ENCODE peak calls at places on chromosomes 2 and 18, in eight cellular contexts. K is HFFc6, L is Calu3, X is astrocyte of the spinal cord, Y is nephron progenitor cell, E is upper lobe of right lung, F is activated B cell treated with CpG ODN at 0.5 μM for 24 hours, C is endothelial cell. S is an unnamed sample.

GRCh38 chr2:121709776-121710469 is 26.8 kb downstream of the NIFK start:
- DNase-seq in C (no peak), K (no peak), Y (no peak), E (no peak), L (peak; percentile 72), F (no peak), X (no peak), S (no peak)

GRCh38 chr2:43010428-43011141 is 215.8 kb downstream of the ZFP36L2 start:
- DNase-seq in Y (no peak), F (no peak), X (peak; percentile 9), L (peak; percentile 57), C (no peak), E (no peak), K (no peak), S (no peak)

GRCh38 chr2:240557808-240558207 is at the start of gene ANKMY1:
- DNase-seq in E (peak; percentile 91), C (peak; percentile 82), Y (peak; percentile 88), X (peak; percentile 64), K (peak; percentile 49), L (peak; percentile 93), F (no peak), S (no peak)

GRCh38 chr2:219720956-219721355 is 93.5 kb downstream of the SLC4A3 start:
- DNase-seq in X (no peak), C (no peak), E (no peak), L (no peak), Y (no peak), K (no peak), F (no peak), S (no peak)

GRCh38 chr18:6546229-6546628 is 131.5 kb upstream of the L3MBTL4 start:
- DNase-seq in F (no peak), Y (no peak), L (no peak), X (no peak), E (no peak), K (no peak), C (no peak), S (no peak)

GRCh38 chr18:777021-777420 is 35.0 kb downstream of the YES1 start:
- DNase-seq in L (no peak), Y (no peak), F (no peak), C (no peak), K (peak; percentile 2), X (peak; percentile 24), E (no peak), S (no peak)

GRCh38 chr2:180682871-180683270 is 297.5 kb upstream of the UBE2E3 start:
- DNase-seq in L (no peak), E (no peak), X (no peak), C (no peak), F (no peak), K (no peak), Y (no peak), S (no peak)

GRCh38 chr2:68931149-68931711 is 21.5 kb downstream of the GKN2 start:
- DNase-seq in E (no peak), C (no peak), X (no peak), Y (no peak), K (no peak), F (no peak), L (no peak), S (no peak)

GRCh38 chr2:12766421-12766879 is 49.7 kb downstream of the TRIB2 start:
- DNase-seq in L (no peak), Y (no peak), X (no peak), E (no peak), K (peak; percentile 19), C (no peak), F (no peak), S (no peak)

GRCh38 chr2:175401956-175402469 is 220.5 kb upstream of the ATP5MC3 start:
- DNase-seq in X (no peak), C (no peak), E (no peak), F (no peak), L (no peak), Y (no peak), K (no peak), S (no peak)

GRCh38 chr18:487371-487770 is 13.1 kb downstream of the COLEC12 start:
- DNase-seq in C (no peak), Y (no peak), K (no peak), L (peak; percentile 10), F (no peak), E (no peak), X (peak; percentile 25), S (no peak)

GRCh38 chr2:165305391-165306096 is 66.3 kb downstream of the SCN2A start:
- DNase-seq in X (peak; percentile 8), C (no peak), E (no peak), L (no peak), K (no peak), F (no peak), Y (no peak), S (no peak)

GRCh38 chr2:152950125-152950524 is 231.7 kb downstream of the ARL6IP6 start:
- DNase-seq in Y (peak; percentile 71), X (peak; percentile 2), L (peak; percentile 16), E (no peak), K (no peak), F (no peak), C (peak; percentile 52), S (no peak)

GRCh38 chr18:7545734-7546133 is 21.4 kb upstream of the PTPRM start:
- DNase-seq in E (no peak), K (no peak), C (no peak), F (no peak), X (no peak), Y (no peak), L (no peak), S (no peak)

GRCh38 chr2:212032536-212033219 is 505.9 kb downstream of the ERBB4 start:
- DNase-seq in F (no peak), X (peak; percentile 43), E (no peak), L (no peak), Y (no peak), K (peak; percentile 3), C (no peak), S (no peak)

DNA sequence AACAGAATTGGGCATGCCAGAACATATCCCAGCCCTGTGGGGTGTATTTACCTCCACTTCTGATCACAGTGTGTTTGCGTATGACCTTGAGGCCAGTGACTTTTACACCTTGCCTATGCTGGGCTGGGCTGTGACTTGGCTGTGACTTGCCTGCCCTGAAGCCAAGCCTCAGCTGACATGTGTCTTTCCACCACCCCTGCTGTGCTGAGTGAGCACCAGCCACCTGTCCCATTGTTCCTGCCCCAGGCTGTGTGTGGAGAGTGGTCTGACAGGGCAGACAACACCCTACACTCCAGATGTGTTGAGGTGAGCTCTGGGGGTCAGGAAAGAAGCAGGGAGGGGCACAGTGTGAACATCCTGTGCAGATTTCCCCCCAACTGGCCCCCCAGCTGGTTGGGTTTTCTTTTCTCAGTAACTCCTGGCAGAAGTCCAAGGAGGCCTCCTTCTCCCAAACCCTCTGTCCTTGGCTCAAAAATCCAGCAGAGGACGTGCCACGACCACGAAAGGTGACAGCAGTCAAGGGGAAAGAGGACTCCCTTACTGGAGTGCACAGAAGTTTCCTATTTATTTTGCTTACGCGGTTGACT is 5.1 kb upstream of the STEAP3 start:
- DNase-seq in K (peak; percentile 47), X (peak; percentile 68), F (no peak), C (no peak), L (peak; percentile 30), E (no peak), Y (no peak), S (peak; percentile 34)
- TF ChIP-seq CTCF in K (peak; percentile 67), X (peak; percentile 60), F (no peak), C (no peak), L (no peak), E (peak; percentile 28), Y (no peak), S (peak; percentile 54)

GRCh38 chr2:74762789-74763188 is 71.1 kb upstream of the HK2 start:
- DNase-seq in E (no peak), F (no peak), K (no peak), C (no peak), L (no peak), X (no peak), Y (no peak), S (no peak)
- TF ChIP-seq CTCF in E (no peak), F (no peak), K (no peak), C (no peak), L (no peak), X (no peak), Y (no peak), S (no peak)

DNA sequence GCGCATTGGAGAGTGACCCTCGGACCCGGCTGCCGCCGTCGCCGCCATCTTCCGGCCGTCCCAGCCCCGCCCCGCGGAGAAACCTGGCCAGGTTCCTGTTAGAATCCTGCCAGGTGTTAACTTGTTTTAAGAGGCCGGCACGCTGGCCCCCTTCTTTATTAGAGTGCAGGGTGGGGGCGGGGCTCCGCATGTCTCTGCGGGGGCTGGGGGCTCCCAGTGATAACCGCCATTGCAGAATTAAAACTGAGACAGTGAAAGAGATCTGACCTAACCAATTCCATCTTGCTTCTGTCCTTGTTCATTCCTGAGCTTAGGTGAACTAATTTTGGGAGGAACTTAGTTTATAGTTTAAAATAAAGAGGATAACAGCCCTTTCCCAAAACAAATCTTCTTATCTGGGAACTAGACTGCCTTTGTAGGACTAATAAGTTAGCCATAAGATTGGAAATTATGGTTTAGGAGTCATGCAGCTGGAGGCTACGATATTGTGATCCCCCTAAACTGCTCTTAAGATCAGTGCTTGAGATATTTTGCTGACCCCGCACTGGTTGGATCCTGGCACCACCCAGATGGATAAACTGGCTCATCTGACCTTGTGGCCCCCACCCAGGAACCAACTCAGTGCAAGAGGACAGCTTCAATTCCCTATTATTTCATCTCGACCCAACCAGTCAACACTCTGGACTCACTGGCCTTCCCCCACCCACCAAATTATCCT is 543 bp upstream of the STARD7 start:
- DNase-seq in L (no peak), X (no peak), K (no peak), C (no peak), E (no peak), F (no peak), Y (no peak), S (no peak)
- TF ChIP-seq CTCF in L (no peak), X (no peak), K (peak; percentile 40), C (peak; percentile 14), E (no peak), F (no peak), Y (no peak), S (no peak)

GRCh38 chr2:228827056-228827455 is 444.0 kb downstream of the PID1 start:
- DNase-seq in K (peak; percentile 60), Y (no peak), E (no peak), C (no peak), L (no peak), F (no peak), X (no peak), S (no peak)
- TF ChIP-seq CTCF in K (no peak), Y (no peak), E (no peak), C (no peak), L (no peak), F (no peak), X (no peak), S (no peak)

GRCh38 chr18:49784427-49785185 is 28.7 kb downstream of the ACAA2 start:
- DNase-seq in L (no peak), E (no peak), C (no peak), Y (no peak), X (peak; percentile 13), F (no peak), K (no peak), S (peak; percentile 10)
- TF ChIP-seq CTCF in L (peak; percentile 25), E (peak; percentile 23), C (no peak), Y (no peak), X (peak; percentile 21), F (no peak), K (peak; percentile 63), S (peak; percentile 41)

S was measured in AG09319.